ENCODE peak calls at places on chromosome 5, in four cellular contexts. One of them, this sample, is unnamed.

GRCh38 chr5:158852622-158853021 is 247.1 kb downstream of the EBF1 start:
- DNase-seq in K562: no peak
- DNase-seq in HepG2: no peak
- DNase-seq in GM12878: no peak
- DNase-seq in this sample: no peak

GRCh38 chr5:8848997-8849585 is 696.8 kb downstream of the SEMA5A start:
- DNase-seq in K562: no peak
- DNase-seq in HepG2: no peak
- DNase-seq in GM12878: no peak
- DNase-seq in this sample: peak

GRCh38 chr5:39355324-39355723 is 9.0 kb downstream of the C9 start:
- DNase-seq in K562: no peak
- DNase-seq in HepG2: no peak
- DNase-seq in GM12878: no peak
- DNase-seq in this sample: peak

GRCh38 chr5:86865396-86865795 is 247.7 kb downstream of the COX7C start:
- DNase-seq in K562: no peak
- DNase-seq in HepG2: no peak
- DNase-seq in GM12878: no peak
- DNase-seq in this sample: no peak

GRCh38 chr5:179821298-179822058 is 773 bp downstream of the SQSTM1 start:
- DNase-seq in K562: peak
- DNase-seq in HepG2: peak
- DNase-seq in GM12878: no peak
- DNase-seq in this sample: peak

GRCh38 chr5:156824800-156825199 is 25.3 kb upstream of the PPP1R2B start:
- DNase-seq in K562: no peak
- DNase-seq in HepG2: peak
- DNase-seq in GM12878: no peak
- DNase-seq in this sample: no peak

GRCh38 chr5:31133488-31133887 is 60.0 kb upstream of the CDH6 start:
- DNase-seq in K562: no peak
- DNase-seq in HepG2: no peak
- DNase-seq in GM12878: no peak
- DNase-seq in this sample: peak

GRCh38 chr5:122259995-122260394 is 52.0 kb upstream of the SNCAIP start:
- DNase-seq in K562: no peak
- DNase-seq in HepG2: peak
- DNase-seq in GM12878: no peak
- DNase-seq in this sample: no peak

GRCh38 chr5:18329346-18329745 is 695.1 kb downstream of the TAF11L14 start:
- DNase-seq in K562: no peak
- DNase-seq in HepG2: no peak
- DNase-seq in GM12878: no peak
- DNase-seq in this sample: no peak

GRCh38 chr5:168317521-168318147 is 26.2 kb downstream of the WWC1 start:
- DNase-seq in K562: peak
- DNase-seq in HepG2: peak
- DNase-seq in GM12878: no peak
- DNase-seq in this sample: peak

GRCh38 chr5:74798977-74799911 is 32.2 kb downstream of the NSA2 start:
- DNase-seq in K562: no peak
- DNase-seq in HepG2: peak
- DNase-seq in GM12878: no peak
- DNase-seq in this sample: no peak

GRCh38 chr5:34742112-34742511 is 86.0 kb downstream of the RAI14 start:
- DNase-seq in K562: no peak
- DNase-seq in HepG2: no peak
- DNase-seq in GM12878: no peak
- DNase-seq in this sample: no peak

GRCh38 chr5:4561403-4561802 is 578.7 kb upstream of the ADAMTS16 start:
- DNase-seq in K562: no peak
- DNase-seq in HepG2: no peak
- DNase-seq in GM12878: no peak
- DNase-seq in this sample: no peak

GRCh38 chr5:98770158-98770910 is 3.1 kb upstream of the RGMB start:
- DNase-seq in K562: no peak
- DNase-seq in HepG2: peak
- DNase-seq in GM12878: no peak
- DNase-seq in this sample: peak

GRCh38 chr5:162990063-162990462 is 447.3 kb upstream of the CCNG1 start:
- DNase-seq in K562: no peak
- DNase-seq in HepG2: no peak
- DNase-seq in GM12878: no peak
- DNase-seq in this sample: no peak

GRCh38 chr5:57513785-57514184 is 31.2 kb upstream of the ACTBL2 start:
- DNase-seq in K562: no peak
- DNase-seq in HepG2: no peak
- DNase-seq in GM12878: no peak
- DNase-seq in this sample: no peak

GRCh38 chr5:95715799-95716461 is 15.2 kb upstream of the RHOBTB3 start:
- DNase-seq in K562: no peak
- DNase-seq in HepG2: no peak
- DNase-seq in GM12878: no peak
- DNase-seq in this sample: peak

GRCh38 chr5:95711501-95712346 is 19.4 kb upstream of the RHOBTB3 start:
- DNase-seq in K562: peak
- DNase-seq in HepG2: no peak
- DNase-seq in GM12878: no peak
- DNase-seq in this sample: no peak

GRCh38 chr5:95709967-95710650 is 21.0 kb upstream of the RHOBTB3 start:
- DNase-seq in K562: peak
- DNase-seq in HepG2: peak
- DNase-seq in GM12878: no peak
- DNase-seq in this sample: no peak

GRCh38 chr5:95713960-95714710 is 17.0 kb upstream of the RHOBTB3 start:
- DNase-seq in K562: no peak
- DNase-seq in HepG2: no peak
- DNase-seq in GM12878: no peak
- DNase-seq in this sample: no peak

GRCh38 chr5:95712347-95712958 is 18.7 kb upstream of the RHOBTB3 start:
- DNase-seq in K562: peak
- DNase-seq in HepG2: no peak
- DNase-seq in GM12878: no peak
- DNase-seq in this sample: peak
- TF ChIP-seq MYC in K562: no peak
- TF ChIP-seq MYC in HepG2: no peak
- TF ChIP-seq MYC in GM12878: no peak
- TF ChIP-seq MYC in this sample: no peak

GRCh38 chr5:16808021-16808420 is 128.1 kb downstream of the MYO10 start:
- DNase-seq in K562: no peak
- DNase-seq in HepG2: no peak
- DNase-seq in GM12878: no peak
- DNase-seq in this sample: no peak

GRCh38 chr5:16807475-16807874 is 128.6 kb downstream of the MYO10 start:
- DNase-seq in K562: no peak
- DNase-seq in HepG2: no peak
- DNase-seq in GM12878: no peak
- DNase-seq in this sample: no peak

GRCh38 chr5:16808936-16809815 is 126.9 kb downstream of the MYO10 start:
- DNase-seq in K562: no peak
- DNase-seq in HepG2: peak
- DNase-seq in GM12878: no peak
- DNase-seq in this sample: no peak

GRCh38 chr5:16810503-16810854 is 125.6 kb downstream of the MYO10 start:
- DNase-seq in K562: no peak
- DNase-seq in HepG2: no peak
- DNase-seq in GM12878: no peak
- DNase-seq in this sample: no peak

GRCh38 chr5:16809816-16810502 is 126.1 kb downstream of the MYO10 start:
- DNase-seq in K562: no peak
- DNase-seq in HepG2: peak
- DNase-seq in GM12878: no peak
- DNase-seq in this sample: no peak
- H2AFZ ChIP-seq in K562: no peak
- H2AFZ ChIP-seq in HepG2: no peak
- H2AFZ ChIP-seq in GM12878: no peak
- H2AFZ ChIP-seq in this sample: no peak

GRCh38 chr5:93583525-93583798 is 440 bp downstream of the NR2F1 start:
- DNase-seq in K562: no peak
- DNase-seq in HepG2: no peak
- DNase-seq in GM12878: no peak
- DNase-seq in this sample: no peak
- H3K9ac ChIP-seq in K562: no peak
- H3K9ac ChIP-seq in HepG2: peak
- H3K9ac ChIP-seq in GM12878: no peak
- H3K9ac ChIP-seq in this sample: peak

GRCh38 chr5:67246108-67246507 is 49.5 kb upstream of the CD180 start:
- DNase-seq in K562: peak
- DNase-seq in HepG2: peak
- DNase-seq in GM12878: peak
- DNase-seq in this sample: peak
- TF ChIP-seq MYC in K562: no peak
- TF ChIP-seq MYC in HepG2: no peak
- TF ChIP-seq MYC in GM12878: no peak
- TF ChIP-seq MYC in this sample: no peak

DNA sequence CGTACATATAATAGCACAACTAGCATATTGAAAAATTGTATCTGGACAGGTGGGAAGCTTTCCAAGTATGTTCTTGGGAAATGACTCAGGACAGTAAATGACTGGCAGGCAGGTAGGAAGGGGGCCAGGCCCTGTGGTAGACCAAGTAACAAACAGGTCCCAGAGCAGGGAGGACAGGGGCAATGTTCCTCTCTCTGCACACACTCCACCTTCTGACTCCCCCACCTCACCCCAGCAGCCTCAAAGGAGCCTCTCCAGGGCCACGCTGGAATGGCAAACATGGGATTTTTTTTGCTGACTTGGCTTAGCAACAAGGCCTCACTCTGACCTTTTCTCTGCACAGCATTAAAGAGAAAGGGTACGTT is 31.1 kb upstream of the IQGAP2 start:
- DNase-seq in K562: no peak
- DNase-seq in HepG2: peak
- DNase-seq in GM12878: no peak
- DNase-seq in this sample: no peak
- H2AFZ ChIP-seq in K562: peak
- H2AFZ ChIP-seq in HepG2: no peak
- H2AFZ ChIP-seq in GM12878: no peak
- H2AFZ ChIP-seq in this sample: no peak

GRCh38 chr5:181259974-181260719 is 796 bp downstream of the TRIM52 start:
- DNase-seq in K562: peak
- DNase-seq in HepG2: no peak
- DNase-seq in GM12878: no peak
- DNase-seq in this sample: peak

GRCh38 chr5:181259283-181259682 is 1.7 kb downstream of the TRIM52 start:
- DNase-seq in K562: peak
- DNase-seq in HepG2: no peak
- DNase-seq in GM12878: no peak
- DNase-seq in this sample: no peak

GRCh38 chr5:181258576-181258975 is 2.4 kb downstream of the TRIM52 start:
- DNase-seq in K562: no peak
- DNase-seq in HepG2: no peak
- DNase-seq in GM12878: no peak
- DNase-seq in this sample: no peak

GRCh38 chr5:181255276-181255675 is 5.7 kb downstream of the TRIM52 start:
- DNase-seq in K562: no peak
- DNase-seq in HepG2: no peak
- DNase-seq in GM12878: no peak
- DNase-seq in this sample: no peak

DNA sequence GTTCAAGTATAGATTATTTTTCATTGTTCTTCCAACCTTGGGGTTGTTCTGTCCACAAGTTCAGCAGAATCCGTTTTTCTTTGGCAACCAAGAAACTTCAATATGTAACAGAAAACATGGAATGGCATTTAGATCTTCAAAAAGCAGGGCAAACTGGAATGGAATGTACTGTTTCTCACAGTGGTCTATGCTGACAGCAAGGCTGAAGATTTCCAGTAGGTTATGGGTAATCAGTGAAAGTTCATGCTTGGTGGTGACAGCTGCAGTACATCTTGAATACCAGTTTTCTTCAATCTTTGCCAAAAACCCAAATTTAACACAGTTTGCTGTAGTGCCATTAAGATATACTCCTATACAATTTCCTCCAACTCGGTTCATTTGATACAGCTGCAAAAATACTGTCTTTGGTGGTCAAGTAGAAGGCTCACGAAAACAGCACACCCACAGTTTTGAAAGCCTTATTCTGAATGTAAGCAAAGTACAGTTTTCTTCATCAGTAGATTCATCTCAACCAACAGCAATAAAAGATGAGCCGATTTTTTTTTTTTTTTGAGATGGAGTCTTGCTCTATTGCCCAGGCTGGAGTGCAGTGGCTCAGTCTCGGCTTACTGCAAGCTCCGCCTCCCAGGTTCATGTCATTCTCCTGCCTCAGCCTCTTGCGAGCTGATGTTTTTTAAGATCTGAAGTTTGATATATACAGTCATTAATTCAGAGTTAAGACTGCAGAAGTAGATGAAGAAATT is 4.9 kb downstream of the TRIM52 start:
- DNase-seq in K562: no peak
- DNase-seq in HepG2: no peak
- DNase-seq in GM12878: no peak
- DNase-seq in this sample: no peak
- H3K9ac ChIP-seq in K562: no peak
- H3K9ac ChIP-seq in HepG2: no peak
- H3K9ac ChIP-seq in GM12878: no peak
- H3K9ac ChIP-seq in this sample: no peak

GRCh38 chr5:110547495-110547894 is 179.0 kb downstream of the TMEM232 start:
- DNase-seq in K562: no peak
- DNase-seq in HepG2: no peak
- DNase-seq in GM12878: no peak
- DNase-seq in this sample: no peak
- TF ChIP-seq MYC in K562: no peak
- TF ChIP-seq MYC in HepG2: no peak
- TF ChIP-seq MYC in GM12878: no peak
- TF ChIP-seq MYC in this sample: no peak

This sample was measured in endothelial cell of umbilical vein.